ENCODE peak calls at places on chromosomes 7 and 10, in ten cellular contexts. H, Y, D, S, C, B, I, W, L and N are unnamed samples.
A peak's percentile ranks its signal among the peaks of the same experiment; 100 is the strongest.

GRCh38 chr7:43869898-43870240 is 552 bp upstream of the MRPS24 start:
- DNase-seq in H (peak; percentile 90), Y (no peak), D (no peak), S (no peak), C (peak; percentile 59), B (no peak), I (no peak), W (no peak), L (peak; percentile 87), N (peak; percentile 89)

GRCh38 chr10:77160679-77161078 is 476.9 kb downstream of the KCNMA1 start:
- DNase-seq in H (no peak), Y (peak; percentile 79), D (no peak), S (no peak), C (no peak), B (no peak), I (no peak), W (no peak), L (peak; percentile 88), N (no peak)

GRCh38 chr7:155856656-155857055 is 44.4 kb upstream of the SHH start:
- DNase-seq in H (no peak), Y (no peak), D (no peak), S (no peak), C (peak; percentile 1), B (no peak), I (no peak), W (no peak), L (no peak), N (peak; percentile 39)

GRCh38 chr10:102935939-102936605 is 18.0 kb downstream of the CNNM2 start:
- DNase-seq in H (no peak), Y (no peak), D (no peak), S (no peak), C (no peak), B (no peak), I (no peak), W (no peak), L (no peak), N (no peak)

GRCh38 chr7:17016402-17017010 is 134.7 kb upstream of the AGR3 start:
- DNase-seq in H (no peak), Y (no peak), D (no peak), S (no peak), C (no peak), B (no peak), I (no peak), W (no peak), L (no peak), N (no peak)

GRCh38 chr7:47485640-47486435 is 96.1 kb downstream of the TNS3 start:
- DNase-seq in H (no peak), Y (no peak), D (no peak), S (no peak), C (peak; percentile 72), B (no peak), I (no peak), W (no peak), L (no peak), N (no peak)

GRCh38 chr7:27868117-27868516 is 128.2 kb downstream of the TAX1BP1 start:
- DNase-seq in H (peak; percentile 28), Y (no peak), D (no peak), S (no peak), C (no peak), B (no peak), I (no peak), W (no peak), L (peak; percentile 20), N (no peak)

GRCh38 chr10:43079823-43080222 is 3.0 kb downstream of the RET start:
- DNase-seq in H (peak; percentile 68), Y (no peak), D (no peak), S (no peak), C (no peak), B (no peak), I (no peak), W (no peak), L (no peak), N (no peak)

GRCh38 chr10:29908977-29909376 is 150.4 kb downstream of the JCAD start:
- DNase-seq in H (no peak), Y (no peak), D (no peak), S (no peak), C (no peak), B (no peak), I (no peak), W (no peak), L (no peak), N (no peak)

GRCh38 chr7:75572396-75572795 is 80.3 kb downstream of the SPDYE5 start:
- DNase-seq in H (no peak), Y (no peak), D (no peak), S (no peak), C (no peak), B (no peak), I (no peak), W (no peak), L (no peak), N (no peak)

GRCh38 chr10:14129770-14130169 is 201.0 kb downstream of the FRMD4A start:
- DNase-seq in H (no peak), Y (no peak), D (no peak), S (no peak), C (no peak), B (no peak), I (peak; percentile 96), W (no peak), L (no peak), N (no peak)

GRCh38 chr7:40506158-40506557 is 371.4 kb downstream of the SUGCT start:
- DNase-seq in H (peak; percentile 25), Y (no peak), D (no peak), S (no peak), C (no peak), B (no peak), I (no peak), W (no peak), L (no peak), N (no peak)

GRCh38 chr10:71210031-71210871 is 2.1 kb upstream of the UNC5B start:
- DNase-seq in H (no peak), Y (no peak), D (no peak), S (no peak), C (no peak), B (no peak), I (no peak), W (no peak), L (no peak), N (peak; percentile 67)

GRCh38 chr7:55150166-55150565 is 131.3 kb downstream of the EGFR start:
- DNase-seq in H (no peak), Y (no peak), D (no peak), S (no peak), C (no peak), B (no peak), I (no peak), W (no peak), L (no peak), N (no peak)